ENCODE peak calls at places on chromosomes 7 and 10, in ten cellular contexts. X is heart left ventricle; Q is esophagus muscularis mucosa; J is OCI-LY7; I is left ventricle myocardium inferior; M is fibroblast of lung; U is PC-3; N is naive thymus-derived CD4-positive, alpha-beta T cell; E is stomach; V is lower lobe of right lung. P is an unnamed sample. For H3K9me3, the result is how much of the 10 kb centered on the place peaks cover.

GRCh38 chr10:93211989-93212388 is 138.3 kb downstream of the CYP26A1 start:
- DNase-seq in X (no peak), Q (peak), J (no peak), I (no peak), M (peak), U (no peak), N (no peak), E (no peak), V (no peak), P (no peak)

GRCh38 chr10:132396495-132397035 is 435 bp upstream of the PWWP2B start:
- DNase-seq in X (peak), Q (no peak), J (peak), I (peak), M (peak), U (peak), N (peak), E (peak), V (peak), P (peak)

GRCh38 chr10:124010563-124011131 is 82.8 kb downstream of the CHST15 start:
- DNase-seq in X (no peak), Q (no peak), J (no peak), I (no peak), M (no peak), U (no peak), N (no peak), E (no peak), V (peak), P (no peak)

GRCh38 chr7:27826347-27826746 is 86.4 kb downstream of the TAX1BP1 start:
- DNase-seq in X (no peak), Q (no peak), J (no peak), I (no peak), M (no peak), U (no peak), N (no peak), E (no peak), V (no peak), P (no peak)

GRCh38 chr7:106317971-106318370 is 33.2 kb upstream of the NAMPT start:
- DNase-seq in X (no peak), Q (no peak), J (no peak), I (no peak), M (peak), U (peak), N (no peak), E (no peak), V (no peak), P (no peak)

GRCh38 chr7:35891004-35891830 is 90.4 kb downstream of the SEPTIN7 start:
- DNase-seq in X (no peak), Q (no peak), J (no peak), I (no peak), M (no peak), U (peak), N (no peak), E (no peak), V (no peak), P (no peak)

GRCh38 chr7:26944486-26944885 is 80.1 kb upstream of the SKAP2 start:
- DNase-seq in X (no peak), Q (no peak), J (no peak), I (no peak), M (no peak), U (no peak), N (no peak), E (no peak), V (no peak), P (no peak)

GRCh38 chr10:97574374-97575100 is 2.0 kb downstream of the ANKRD2 start:
- DNase-seq in X (peak), Q (no peak), J (no peak), I (peak), M (peak), U (peak), N (no peak), E (peak), V (peak), P (peak)

GRCh38 chr10:132521041-132521465 is 16.5 kb upstream of the INPP5A start:
- DNase-seq in X (no peak), Q (no peak), J (no peak), I (peak), M (no peak), U (no peak), N (no peak), E (no peak), V (peak), P (no peak)

GRCh38 chr7:95660023-95660434 is 63.7 kb upstream of the PDK4 start:
- DNase-seq in X (peak), Q (no peak), J (no peak), I (no peak), M (no peak), U (no peak), N (no peak), E (no peak), V (no peak), P (no peak)

GRCh38 chr7:2214636-2215035 is 18.1 kb downstream of the MAD1L1 start:
- DNase-seq in X (peak), Q (no peak), J (no peak), I (no peak), M (no peak), U (no peak), N (no peak), E (no peak), V (no peak), P (peak)

GRCh38 chr7:78747568-78747967 is 705.9 kb downstream of the MAGI2 start:
- DNase-seq in X (no peak), Q (no peak), J (no peak), I (no peak), M (no peak), U (no peak), N (no peak), E (no peak), V (no peak), P (no peak)

GRCh38 chr7:2601907-2602735 is 29.7 kb upstream of the TTYH3 start:
- DNase-seq in X (no peak), Q (no peak), J (no peak), I (no peak), M (no peak), U (peak), N (no peak), E (no peak), V (no peak), P (peak)

GRCh38 chr7:2022021-2022409 is 210.7 kb downstream of the MAD1L1 start:
- DNase-seq in X (peak), Q (no peak), J (no peak), I (peak), M (no peak), U (no peak), N (no peak), E (no peak), V (peak), P (no peak)

GRCh38 chr7:69732203-69732602 is 133.9 kb downstream of the AUTS2 start:
- DNase-seq in X (no peak), Q (no peak), J (no peak), I (no peak), M (peak), U (peak), N (no peak), E (peak), V (no peak), P (no peak)

GRCh38 chr7:48251766-48252165 is 80.5 kb downstream of the ABCA13 start:
- DNase-seq in X (no peak), Q (no peak), J (no peak), I (no peak), M (peak), U (peak), N (no peak), E (no peak), V (no peak), P (no peak)

GRCh38 chr7:410395-410910 is 109.2 kb downstream of the PDGFA start:
- DNase-seq in X (peak), Q (no peak), J (no peak), I (peak), M (no peak), U (no peak), N (no peak), E (no peak), V (peak), P (peak)

GRCh38 chr7:142248-142955 is 50.0 kb upstream of the FAM20C start:
- DNase-seq in X (peak), Q (no peak), J (no peak), I (peak), M (no peak), U (no peak), N (no peak), E (peak), V (no peak), P (peak)

GRCh38 chr7:73504017-73504416 is 18.1 kb downstream of the BAZ1B start:
- DNase-seq in X (no peak), Q (no peak), J (no peak), I (no peak), M (peak), U (no peak), N (no peak), E (no peak), V (no peak), P (no peak)

GRCh38 chr10:97755718-97756117 is 16.1 kb downstream of the SFRP5 start:
- DNase-seq in X (no peak), Q (no peak), J (no peak), I (no peak), M (no peak), U (no peak), N (no peak), E (no peak), V (no peak), P (no peak)

GRCh38 chr10:122295423-122295947 is 24.4 kb downstream of the BTBD16 start:
- DNase-seq in X (no peak), Q (peak), J (no peak), I (no peak), M (no peak), U (peak), N (no peak), E (no peak), V (no peak), P (no peak)

GRCh38 chr7:157471259-157472125 is 134.7 kb downstream of the DNAJB6 start:
- DNase-seq in X (no peak), Q (no peak), J (no peak), I (no peak), M (no peak), U (no peak), N (peak), E (peak), V (peak), P (no peak)

GRCh38 chr10:119335671-119336353 is 128.4 kb downstream of the GRK5 start:
- DNase-seq in X (peak), Q (no peak), J (no peak), I (no peak), M (peak), U (no peak), N (no peak), E (no peak), V (no peak), P (peak)

GRCh38 chr10:100999742-101000601 is at the start of gene LZTS2:
- DNase-seq in X (no peak), Q (no peak), J (no peak), I (no peak), M (no peak), U (no peak), N (no peak), E (peak), V (no peak), P (peak)

GRCh38 chr10:103481974-103482531 is 3.0 kb upstream of the CALHM3 start:
- DNase-seq in X (no peak), Q (no peak), J (peak), I (no peak), M (peak), U (peak), N (peak), E (no peak), V (no peak), P (no peak)

GRCh38 chr10:131781791-131782190 is 119.0 kb upstream of the PPP2R2D start:
- DNase-seq in X (no peak), Q (no peak), J (no peak), I (no peak), M (no peak), U (no peak), N (no peak), E (peak), V (no peak), P (no peak)

GRCh38 chr10:107425844-107426553 is 261.5 kb upstream of the SORCS1 start:
- DNase-seq in X (no peak), Q (no peak), J (no peak), I (no peak), M (no peak), U (no peak), N (no peak), E (no peak), V (no peak), P (peak)

GRCh38 chr7:88539518-88539917 is 220.0 kb upstream of the ZNF804B start:
- DNase-seq in X (no peak), Q (no peak), J (no peak), I (no peak), M (no peak), U (no peak), N (no peak), E (no peak), V (no peak), P (no peak)

GRCh38 chr10:21827308-21827707 is 176.2 kb downstream of the DNAJC1 start:
- DNase-seq in X (no peak), Q (no peak), J (no peak), I (no peak), M (no peak), U (no peak), N (no peak), E (no peak), V (no peak), P (no peak)

GRCh38 chr10:21823617-21824016 is 179.9 kb downstream of the DNAJC1 start:
- DNase-seq in X (no peak), Q (no peak), J (no peak), I (no peak), M (no peak), U (peak), N (no peak), E (no peak), V (no peak), P (no peak)

GRCh38 chr10:21824409-21824808 is 179.1 kb downstream of the DNAJC1 start:
- DNase-seq in X (no peak), Q (no peak), J (no peak), I (no peak), M (no peak), U (no peak), N (no peak), E (no peak), V (no peak), P (no peak)

GRCh38 chr10:21826725-21827124 is 176.8 kb downstream of the DNAJC1 start:
- DNase-seq in X (no peak), Q (no peak), J (no peak), I (no peak), M (no peak), U (no peak), N (no peak), E (no peak), V (no peak), P (no peak)

GRCh38 chr10:21825345-21825744 is 178.2 kb downstream of the DNAJC1 start:
- DNase-seq in X (no peak), Q (no peak), J (no peak), I (no peak), M (no peak), U (no peak), N (no peak), E (no peak), V (no peak), P (no peak)
- H3K9me3 ChIP-seq in X (under half), Q (under half), J (under half), I (half or more), M (under half), U (under half), N (under half), E (half or more), V (half or more), P (under half)

GRCh38 chr7:85184599-85185354 is 2.1 kb downstream of the SEMA3D start:
- DNase-seq in X (peak), Q (no peak), J (no peak), I (no peak), M (peak), U (peak), N (no peak), E (no peak), V (peak), P (peak)
- H3K4me3 ChIP-seq in X (peak), Q (peak), J (no peak), I (peak), M (peak), U (peak), N (no peak), E (peak), V (peak), P (peak)

DNA sequence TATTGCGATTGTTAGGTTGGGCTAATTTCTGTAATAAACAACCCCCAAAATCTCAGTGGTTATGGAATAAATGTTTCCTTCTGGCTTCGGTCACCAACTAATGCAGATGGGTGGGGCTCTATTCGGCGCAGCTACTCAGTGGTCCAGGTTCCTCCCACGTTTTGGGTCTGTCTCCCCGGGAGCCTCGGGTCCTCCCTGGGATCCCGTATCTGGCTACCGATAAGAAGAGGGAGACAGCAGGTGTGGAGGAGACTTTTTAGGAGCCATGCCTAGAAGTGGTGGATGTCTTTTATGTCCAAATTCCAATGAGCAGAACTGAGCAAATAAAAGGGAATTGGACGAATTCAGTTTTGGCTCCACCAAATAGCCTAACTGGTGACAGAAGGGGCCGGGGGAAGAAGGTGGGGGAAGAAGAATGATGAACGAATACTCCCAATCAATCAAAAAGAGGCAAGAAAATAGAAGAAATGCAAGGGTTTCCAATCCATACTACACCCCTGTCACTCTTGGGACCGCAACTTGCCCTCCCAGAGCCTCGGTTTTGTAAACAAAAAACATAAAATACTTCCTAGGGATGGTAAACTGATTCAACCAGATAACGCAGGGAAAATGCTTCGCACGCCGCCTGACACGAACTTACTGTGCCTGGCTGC is 498 bp upstream of the C10orf53 start:
- DNase-seq in X (no peak), Q (peak), J (no peak), I (no peak), M (no peak), U (no peak), N (no peak), E (no peak), V (no peak), P (no peak)
- H3K9me3 ChIP-seq in X (under half), Q (under half), J (under half), I (under half), M (under half), U (under half), N (under half), E (under half), V (under half), P (under half)

GRCh38 chr10:86391986-86392722 is 25.6 kb upstream of the GRID1 start:
- DNase-seq in X (no peak), Q (no peak), J (peak), I (no peak), M (no peak), U (no peak), N (no peak), E (no peak), V (no peak), P (no peak)
- H3K4me3 ChIP-seq in X (no peak), Q (no peak), J (peak), I (no peak), M (no peak), U (no peak), N (no peak), E (no peak), V (no peak), P (no peak)

DNA sequence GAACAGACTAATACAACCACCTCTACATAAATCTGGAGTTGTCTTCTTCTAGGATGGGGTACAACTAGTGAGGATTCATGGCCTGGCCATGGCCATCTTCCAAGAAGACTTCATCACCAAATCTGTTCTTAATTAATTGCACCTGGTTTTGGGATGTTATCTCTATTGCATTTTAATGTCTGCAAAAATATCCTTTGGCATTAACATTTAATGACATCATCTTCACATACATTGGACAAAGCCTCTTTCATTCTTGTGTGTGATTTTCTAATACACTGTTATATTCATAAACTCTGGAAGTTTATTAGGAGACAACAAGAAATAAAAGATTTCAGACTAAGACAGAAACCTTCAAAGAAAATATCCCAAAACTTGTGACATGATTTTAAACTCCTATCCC is 124.2 kb upstream of the ABCB5 start:
- DNase-seq in X (no peak), Q (no peak), J (no peak), I (no peak), M (no peak), U (no peak), N (no peak), E (no peak), V (no peak), P (no peak)
- H3K9me3 ChIP-seq in X (under half), Q (under half), J (under half), I (under half), M (under half), U (under half), N (under half), E (under half), V (under half), P (under half)

P was measured in right cardiac atrium.